ENCODE peak calls at places on chromosomes 6 and 20, in eight cellular contexts. S is AG04450, H is IMR-90, P is cardiac fibroblast, A is OCI-LY7, V is HFF-Myc, W is fibroblast of mammary gland, D is bronchial epithelial cell. X is an unnamed sample.

GRCh38 chr6:44166591-44167184 is 8.1 kb downstream of the CAPN11 start:
- DNase-seq in S (no peak), H (no peak), P (no peak), A (no peak), V (no peak), W (no peak), D (no peak), X (no peak)

GRCh38 chr6:91149246-91149645 is 562.4 kb upstream of the MAP3K7 start:
- DNase-seq in S (no peak), H (no peak), P (peak), A (no peak), V (no peak), W (no peak), D (peak), X (no peak)

GRCh38 chr20:13220857-13221297 is at the start of gene ISM1:
- DNase-seq in S (no peak), H (no peak), P (peak), A (no peak), V (no peak), W (no peak), D (no peak), X (no peak)

GRCh38 chr6:101605874-101606273 is 212.4 kb downstream of the GRIK2 start:
- DNase-seq in S (no peak), H (peak), P (no peak), A (no peak), V (no peak), W (peak), D (peak), X (no peak)

GRCh38 chr20:63736893-63737689 is 627 bp downstream of the LIME1 start:
- DNase-seq in S (no peak), H (no peak), P (no peak), A (peak), V (no peak), W (no peak), D (no peak), X (peak)

GRCh38 chr6:19995575-19996257 is 158.5 kb downstream of the ID4 start:
- DNase-seq in S (no peak), H (no peak), P (no peak), A (no peak), V (no peak), W (no peak), D (no peak), X (no peak)

GRCh38 chr20:62754122-62754990 is 41.9 kb upstream of the MRGBP start:
- DNase-seq in S (no peak), H (no peak), P (no peak), A (no peak), V (no peak), W (no peak), D (peak), X (no peak)

GRCh38 chr6:63371087-63371486 is 51.3 kb upstream of the LGSN start:
- DNase-seq in S (no peak), H (no peak), P (no peak), A (no peak), V (no peak), W (no peak), D (no peak), X (no peak)

GRCh38 chr6:101832371-101832770 is 438.9 kb downstream of the GRIK2 start:
- DNase-seq in S (no peak), H (no peak), P (no peak), A (no peak), V (no peak), W (no peak), D (no peak), X (no peak)

GRCh38 chr20:34190679-34191090 is 50.5 kb upstream of the ASIP start:
- DNase-seq in S (peak), H (peak), P (peak), A (peak), V (peak), W (peak), D (peak), X (no peak)

GRCh38 chr6:328924-329323 is 36.6 kb downstream of the DUSP22 start:
- DNase-seq in S (no peak), H (no peak), P (no peak), A (peak), V (no peak), W (no peak), D (no peak), X (peak)

GRCh38 chr6:132964101-132964867 is 149.9 kb downstream of the RPS12 start:
- DNase-seq in S (no peak), H (peak), P (peak), A (no peak), V (no peak), W (peak), D (peak), X (no peak)

GRCh38 chr6:41288025-41288777 is 1.7 kb upstream of the TREM1 start:
- DNase-seq in S (no peak), H (peak), P (peak), A (no peak), V (no peak), W (peak), D (peak), X (no peak)

GRCh38 chr6:51199733-51200132 is 381.1 kb downstream of the TFAP2B start:
- DNase-seq in S (no peak), H (no peak), P (no peak), A (no peak), V (no peak), W (no peak), D (peak), X (no peak)

GRCh38 chr20:47205577-47206123 is 150.8 kb downstream of the ZMYND8 start:
- DNase-seq in S (peak), H (peak), P (peak), A (peak), V (peak), W (peak), D (peak), X (no peak)

GRCh38 chr6:26240157-26240980 is 124.6 kb upstream of the BTN3A2 start:
- DNase-seq in S (no peak), H (peak), P (peak), A (no peak), V (peak), W (peak), D (peak), X (no peak)

GRCh38 chr6:34771727-34772126 is 14.4 kb downstream of the SNRPC start:
- DNase-seq in S (peak), H (peak), P (peak), A (no peak), V (no peak), W (peak), D (no peak), X (no peak)

GRCh38 chr6:39865011-39865888 is 69.0 kb downstream of the MOCS1 start:
- DNase-seq in S (no peak), H (peak), P (peak), A (peak), V (peak), W (peak), D (peak), X (peak)

GRCh38 chr6:25354078-25354940 is 75.1 kb downstream of the CARMIL1 start:
- DNase-seq in S (no peak), H (peak), P (peak), A (no peak), V (no peak), W (peak), D (no peak), X (no peak)

GRCh38 chr6:46715106-46715505 is 20.1 kb downstream of the PLA2G7 start:
- DNase-seq in S (no peak), H (no peak), P (no peak), A (no peak), V (no peak), W (peak), D (peak), X (no peak)

GRCh38 chr6:139659711-139660110 is 285.3 kb upstream of the CITED2 start:
- DNase-seq in S (no peak), H (no peak), P (no peak), A (no peak), V (no peak), W (no peak), D (no peak), X (no peak)

GRCh38 chr6:125899726-125900182 is 56.8 kb upstream of the HINT3 start:
- DNase-seq in S (no peak), H (no peak), P (no peak), A (no peak), V (no peak), W (no peak), D (no peak), X (no peak)

GRCh38 chr20:3162080-3162611 is 2.5 kb upstream of the FASTKD5 start:
- DNase-seq in S (no peak), H (no peak), P (no peak), A (no peak), V (no peak), W (no peak), D (no peak), X (no peak)

GRCh38 chr20:19791887-19792286 is 33.8 kb downstream of the RIN2 start:
- DNase-seq in S (no peak), H (no peak), P (no peak), A (no peak), V (no peak), W (no peak), D (no peak), X (no peak)

GRCh38 chr6:56387621-56388413 is 140.4 kb upstream of the COL21A1 start:
- DNase-seq in S (no peak), H (no peak), P (peak), A (no peak), V (no peak), W (no peak), D (no peak), X (no peak)

GRCh38 chr6:167013067-167013466 is 13.9 kb downstream of the CEP43 start:
- DNase-seq in S (no peak), H (no peak), P (no peak), A (no peak), V (no peak), W (no peak), D (no peak), X (no peak)

GRCh38 chr6:142903806-142904205 is 41.2 kb downstream of the HIVEP2 start:
- DNase-seq in S (no peak), H (peak), P (no peak), A (no peak), V (no peak), W (peak), D (peak), X (no peak)

GRCh38 chr6:82866446-82866845 is 199.2 kb downstream of the UBE3D start:
- DNase-seq in S (no peak), H (no peak), P (no peak), A (no peak), V (no peak), W (no peak), D (no peak), X (no peak)
- H3K4me3 ChIP-seq in S (no peak), H (no peak), P (no peak), A (no peak), V (no peak), W (no peak), D (no peak), X (no peak)

DNA sequence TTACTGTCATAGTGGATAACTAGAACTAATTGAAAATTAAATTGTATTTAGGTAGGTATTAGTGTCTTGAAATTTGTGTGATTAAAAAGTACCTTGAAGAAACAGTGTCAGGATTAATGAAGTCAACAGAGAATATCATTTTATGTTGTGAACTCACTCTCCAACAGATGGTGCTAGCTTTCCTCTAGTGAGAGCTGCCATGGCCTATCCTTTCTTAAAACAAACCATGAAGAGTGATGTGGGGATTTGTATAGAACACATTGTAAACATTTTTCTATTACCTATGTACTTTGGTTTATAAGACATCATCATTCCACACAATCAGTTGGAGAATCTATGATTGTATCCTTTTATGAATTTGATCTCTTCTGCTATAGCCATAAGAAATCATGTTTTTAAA is 4.8 kb upstream of the SRSF12 start:
- DNase-seq in S (no peak), H (peak), P (peak), A (peak), V (peak), W (peak), D (peak), X (no peak)
- TF ChIP-seq CTCF in S (peak), H (peak), P (peak), A (peak), V (peak), W (peak), D (peak), X (peak)

DNA sequence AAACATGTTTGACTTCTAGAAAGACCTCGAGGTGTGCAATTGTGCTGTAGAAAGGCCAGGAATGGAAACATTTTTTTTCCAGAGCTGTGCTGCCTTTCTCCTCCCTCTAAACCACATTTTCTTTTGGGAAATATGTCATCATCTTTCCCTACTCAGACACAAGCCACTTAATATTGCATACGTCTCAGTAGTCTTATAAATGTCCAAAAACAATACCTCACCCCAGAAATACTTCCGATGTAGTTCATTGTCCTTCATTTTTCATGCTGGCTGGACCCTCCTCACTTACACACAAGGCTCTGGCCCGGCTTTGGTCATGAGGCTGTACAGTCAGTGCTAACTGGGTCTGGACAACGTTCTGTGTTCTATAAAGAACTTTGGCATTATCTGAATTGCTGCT is 126.4 kb downstream of the SCML4 start:
- DNase-seq in S (no peak), H (peak), P (peak), A (no peak), V (no peak), W (peak), D (no peak), X (no peak)
- H3K4me3 ChIP-seq in S (no peak), H (no peak), P (no peak), A (no peak), V (no peak), W (no peak), D (no peak), X (no peak)

DNA sequence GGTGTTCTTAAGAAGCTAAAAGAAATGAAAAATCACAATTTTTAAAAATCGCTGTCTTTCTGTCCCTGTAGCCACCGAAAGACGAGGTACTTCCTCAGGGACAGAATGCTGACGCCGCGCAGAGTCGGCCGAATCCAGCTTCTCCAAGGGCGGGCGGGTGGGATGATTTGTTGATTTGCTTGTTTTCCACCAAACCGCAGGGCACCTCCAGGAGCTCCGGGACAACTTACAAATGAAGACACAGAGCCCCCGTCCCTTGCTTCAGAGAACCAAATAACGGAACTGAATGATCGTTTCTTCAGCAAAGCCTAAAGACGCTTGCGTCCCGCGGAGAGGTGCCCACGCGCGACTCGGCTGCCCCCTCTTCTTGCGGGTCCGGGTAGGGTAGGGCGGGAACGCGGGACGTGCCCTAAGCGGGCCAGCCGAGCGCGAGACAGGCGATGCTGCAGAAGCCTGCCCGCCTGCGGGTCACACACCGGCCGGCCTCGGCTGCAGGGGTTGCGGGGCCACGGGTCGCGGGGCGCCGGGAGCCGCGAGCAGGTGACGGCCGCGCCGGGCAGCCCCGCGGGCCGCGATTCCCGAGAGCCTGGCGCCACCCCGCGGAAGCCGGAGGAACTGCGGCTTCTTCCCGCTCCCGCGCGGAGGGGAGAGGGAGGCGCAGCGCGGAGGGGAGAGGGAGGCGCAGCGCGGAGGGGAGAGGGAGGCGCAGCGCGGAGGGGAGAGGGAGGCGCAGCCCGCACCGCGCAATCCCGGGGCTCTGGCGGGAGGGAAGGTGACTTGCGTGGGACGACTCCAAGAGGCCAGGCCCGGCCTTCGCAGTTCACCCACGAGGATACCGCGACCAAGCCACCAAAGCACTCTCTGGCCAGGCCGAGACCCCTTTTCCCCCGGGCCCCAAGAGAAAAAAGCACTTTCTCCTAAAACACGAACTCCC is 7.7 kb upstream of the FOXF2 start:
- DNase-seq in S (no peak), H (no peak), P (peak), A (peak), V (no peak), W (no peak), D (no peak), X (peak)
- TF ChIP-seq CTCF in S (peak), H (peak), P (peak), A (peak), V (peak), W (peak), D (peak), X (peak)